ENCODE peak calls at places on chromosome 1, in nine cellular contexts. One of them, this sample, is unnamed.

GRCh38 chr1:44812822-44813543 is 4.7 kb downstream of the BTBD19 start:
- DNase-seq in amniotic epithelial cell: no peak
- DNase-seq in fibroblast of lung: no peak
- DNase-seq in activated CD4-positive, alpha-beta T cell treated with anti-CD3 and anti-CD28 coated beads for 4 hours: no peak
- DNase-seq in left ventricle myocardium inferior: peak
- DNase-seq in NCI-H2171 treated with DMSO at 0.1 percent for 48 hours: no peak
- DNase-seq in MM.1S: no peak
- DNase-seq in stimulated activated CD8-positive, alpha-beta memory T cell treated with anti-CD3 and anti-CD28 coated beads, Interleukin-15, amount 100 ng/mL, for 1 hour: no peak
- DNase-seq in NCI-H1092 treated with DMSO at 0.1 percent for 48 hours: no peak
- DNase-seq in this sample: no peak

GRCh38 chr1:32755098-32755809 is 52.7 kb upstream of the SYNC start:
- DNase-seq in amniotic epithelial cell: peak
- DNase-seq in fibroblast of lung: no peak
- DNase-seq in activated CD4-positive, alpha-beta T cell treated with anti-CD3 and anti-CD28 coated beads for 4 hours: no peak
- DNase-seq in left ventricle myocardium inferior: no peak
- DNase-seq in NCI-H2171 treated with DMSO at 0.1 percent for 48 hours: no peak
- DNase-seq in MM.1S: no peak
- DNase-seq in stimulated activated CD8-positive, alpha-beta memory T cell treated with anti-CD3 and anti-CD28 coated beads, Interleukin-15, amount 100 ng/mL, for 1 hour: no peak
- DNase-seq in NCI-H1092 treated with DMSO at 0.1 percent for 48 hours: no peak
- DNase-seq in this sample: no peak

GRCh38 chr1:168799918-168800605 is 71.1 kb upstream of the DPT start:
- DNase-seq in amniotic epithelial cell: no peak
- DNase-seq in fibroblast of lung: no peak
- DNase-seq in activated CD4-positive, alpha-beta T cell treated with anti-CD3 and anti-CD28 coated beads for 4 hours: no peak
- DNase-seq in left ventricle myocardium inferior: no peak
- DNase-seq in NCI-H2171 treated with DMSO at 0.1 percent for 48 hours: no peak
- DNase-seq in MM.1S: no peak
- DNase-seq in stimulated activated CD8-positive, alpha-beta memory T cell treated with anti-CD3 and anti-CD28 coated beads, Interleukin-15, amount 100 ng/mL, for 1 hour: no peak
- DNase-seq in NCI-H1092 treated with DMSO at 0.1 percent for 48 hours: no peak
- DNase-seq in this sample: no peak

GRCh38 chr1:10308001-10308400 is 90.9 kb upstream of the PGD start:
- DNase-seq in amniotic epithelial cell: no peak
- DNase-seq in fibroblast of lung: no peak
- DNase-seq in activated CD4-positive, alpha-beta T cell treated with anti-CD3 and anti-CD28 coated beads for 4 hours: peak
- DNase-seq in left ventricle myocardium inferior: no peak
- DNase-seq in NCI-H2171 treated with DMSO at 0.1 percent for 48 hours: no peak
- DNase-seq in MM.1S: no peak
- DNase-seq in stimulated activated CD8-positive, alpha-beta memory T cell treated with anti-CD3 and anti-CD28 coated beads, Interleukin-15, amount 100 ng/mL, for 1 hour: no peak
- DNase-seq in NCI-H1092 treated with DMSO at 0.1 percent for 48 hours: no peak
- DNase-seq in this sample: no peak

GRCh38 chr1:12546771-12547585 is 71.0 kb downstream of the DHRS3 start:
- DNase-seq in amniotic epithelial cell: no peak
- DNase-seq in fibroblast of lung: no peak
- DNase-seq in activated CD4-positive, alpha-beta T cell treated with anti-CD3 and anti-CD28 coated beads for 4 hours: no peak
- DNase-seq in left ventricle myocardium inferior: peak
- DNase-seq in NCI-H2171 treated with DMSO at 0.1 percent for 48 hours: peak
- DNase-seq in MM.1S: no peak
- DNase-seq in stimulated activated CD8-positive, alpha-beta memory T cell treated with anti-CD3 and anti-CD28 coated beads, Interleukin-15, amount 100 ng/mL, for 1 hour: no peak
- DNase-seq in NCI-H1092 treated with DMSO at 0.1 percent for 48 hours: no peak
- DNase-seq in this sample: no peak

GRCh38 chr1:43534256-43534655 is 3.6 kb downstream of the PTPRF start:
- DNase-seq in amniotic epithelial cell: no peak
- DNase-seq in fibroblast of lung: no peak
- DNase-seq in activated CD4-positive, alpha-beta T cell treated with anti-CD3 and anti-CD28 coated beads for 4 hours: no peak
- DNase-seq in left ventricle myocardium inferior: no peak
- DNase-seq in NCI-H2171 treated with DMSO at 0.1 percent for 48 hours: no peak
- DNase-seq in MM.1S: no peak
- DNase-seq in stimulated activated CD8-positive, alpha-beta memory T cell treated with anti-CD3 and anti-CD28 coated beads, Interleukin-15, amount 100 ng/mL, for 1 hour: no peak
- DNase-seq in NCI-H1092 treated with DMSO at 0.1 percent for 48 hours: no peak
- DNase-seq in this sample: no peak

GRCh38 chr1:67840449-67840848 is 7.2 kb upstream of the GNG12 start:
- DNase-seq in amniotic epithelial cell: peak
- DNase-seq in fibroblast of lung: peak
- DNase-seq in activated CD4-positive, alpha-beta T cell treated with anti-CD3 and anti-CD28 coated beads for 4 hours: no peak
- DNase-seq in left ventricle myocardium inferior: no peak
- DNase-seq in NCI-H2171 treated with DMSO at 0.1 percent for 48 hours: no peak
- DNase-seq in MM.1S: no peak
- DNase-seq in stimulated activated CD8-positive, alpha-beta memory T cell treated with anti-CD3 and anti-CD28 coated beads, Interleukin-15, amount 100 ng/mL, for 1 hour: no peak
- DNase-seq in NCI-H1092 treated with DMSO at 0.1 percent for 48 hours: no peak
- DNase-seq in this sample: no peak

GRCh38 chr1:29805896-29806160 is 569.5 kb downstream of the PTPRU start:
- DNase-seq in amniotic epithelial cell: no peak
- DNase-seq in fibroblast of lung: no peak
- DNase-seq in activated CD4-positive, alpha-beta T cell treated with anti-CD3 and anti-CD28 coated beads for 4 hours: no peak
- DNase-seq in left ventricle myocardium inferior: no peak
- DNase-seq in NCI-H2171 treated with DMSO at 0.1 percent for 48 hours: no peak
- DNase-seq in MM.1S: no peak
- DNase-seq in stimulated activated CD8-positive, alpha-beta memory T cell treated with anti-CD3 and anti-CD28 coated beads, Interleukin-15, amount 100 ng/mL, for 1 hour: no peak
- DNase-seq in NCI-H1092 treated with DMSO at 0.1 percent for 48 hours: no peak
- DNase-seq in this sample: no peak

GRCh38 chr1:156458181-156458503 is 42.4 kb downstream of the MEF2D start:
- DNase-seq in amniotic epithelial cell: peak
- DNase-seq in fibroblast of lung: peak
- DNase-seq in activated CD4-positive, alpha-beta T cell treated with anti-CD3 and anti-CD28 coated beads for 4 hours: no peak
- DNase-seq in left ventricle myocardium inferior: no peak
- DNase-seq in NCI-H2171 treated with DMSO at 0.1 percent for 48 hours: no peak
- DNase-seq in MM.1S: no peak
- DNase-seq in stimulated activated CD8-positive, alpha-beta memory T cell treated with anti-CD3 and anti-CD28 coated beads, Interleukin-15, amount 100 ng/mL, for 1 hour: no peak
- DNase-seq in NCI-H1092 treated with DMSO at 0.1 percent for 48 hours: no peak
- DNase-seq in this sample: no peak

GRCh38 chr1:37438037-37438970 is 36.1 kb upstream of the ZC3H12A start:
- DNase-seq in amniotic epithelial cell: no peak
- DNase-seq in fibroblast of lung: no peak
- DNase-seq in activated CD4-positive, alpha-beta T cell treated with anti-CD3 and anti-CD28 coated beads for 4 hours: no peak
- DNase-seq in left ventricle myocardium inferior: no peak
- DNase-seq in NCI-H2171 treated with DMSO at 0.1 percent for 48 hours: peak
- DNase-seq in MM.1S: no peak
- DNase-seq in stimulated activated CD8-positive, alpha-beta memory T cell treated with anti-CD3 and anti-CD28 coated beads, Interleukin-15, amount 100 ng/mL, for 1 hour: no peak
- DNase-seq in NCI-H1092 treated with DMSO at 0.1 percent for 48 hours: peak
- DNase-seq in this sample: no peak

GRCh38 chr1:109425902-109426277 is 358 bp downstream of the PSMA5 start:
- DNase-seq in amniotic epithelial cell: peak
- DNase-seq in fibroblast of lung: peak
- DNase-seq in activated CD4-positive, alpha-beta T cell treated with anti-CD3 and anti-CD28 coated beads for 4 hours: peak
- DNase-seq in left ventricle myocardium inferior: no peak
- DNase-seq in NCI-H2171 treated with DMSO at 0.1 percent for 48 hours: no peak
- DNase-seq in MM.1S: peak
- DNase-seq in stimulated activated CD8-positive, alpha-beta memory T cell treated with anti-CD3 and anti-CD28 coated beads, Interleukin-15, amount 100 ng/mL, for 1 hour: no peak
- DNase-seq in NCI-H1092 treated with DMSO at 0.1 percent for 48 hours: peak
- DNase-seq in this sample: no peak

GRCh38 chr1:32178380-32179192 is 889 bp upstream of the TXLNA start:
- DNase-seq in amniotic epithelial cell: peak
- DNase-seq in fibroblast of lung: no peak
- DNase-seq in activated CD4-positive, alpha-beta T cell treated with anti-CD3 and anti-CD28 coated beads for 4 hours: no peak
- DNase-seq in left ventricle myocardium inferior: no peak
- DNase-seq in NCI-H2171 treated with DMSO at 0.1 percent for 48 hours: no peak
- DNase-seq in MM.1S: no peak
- DNase-seq in stimulated activated CD8-positive, alpha-beta memory T cell treated with anti-CD3 and anti-CD28 coated beads, Interleukin-15, amount 100 ng/mL, for 1 hour: no peak
- DNase-seq in NCI-H1092 treated with DMSO at 0.1 percent for 48 hours: no peak
- DNase-seq in this sample: no peak

GRCh38 chr1:24119859-24120756 is 8.2 kb upstream of the MYOM3 start:
- DNase-seq in amniotic epithelial cell: peak
- DNase-seq in fibroblast of lung: no peak
- DNase-seq in activated CD4-positive, alpha-beta T cell treated with anti-CD3 and anti-CD28 coated beads for 4 hours: no peak
- DNase-seq in left ventricle myocardium inferior: peak
- DNase-seq in NCI-H2171 treated with DMSO at 0.1 percent for 48 hours: no peak
- DNase-seq in MM.1S: no peak
- DNase-seq in stimulated activated CD8-positive, alpha-beta memory T cell treated with anti-CD3 and anti-CD28 coated beads, Interleukin-15, amount 100 ng/mL, for 1 hour: no peak
- DNase-seq in NCI-H1092 treated with DMSO at 0.1 percent for 48 hours: no peak
- DNase-seq in this sample: no peak

GRCh38 chr1:105416246-105416645 is 1640.2 kb upstream of the PRMT6 start:
- DNase-seq in amniotic epithelial cell: no peak
- DNase-seq in fibroblast of lung: no peak
- DNase-seq in activated CD4-positive, alpha-beta T cell treated with anti-CD3 and anti-CD28 coated beads for 4 hours: no peak
- DNase-seq in left ventricle myocardium inferior: no peak
- DNase-seq in NCI-H2171 treated with DMSO at 0.1 percent for 48 hours: no peak
- DNase-seq in MM.1S: no peak
- DNase-seq in stimulated activated CD8-positive, alpha-beta memory T cell treated with anti-CD3 and anti-CD28 coated beads, Interleukin-15, amount 100 ng/mL, for 1 hour: no peak
- DNase-seq in NCI-H1092 treated with DMSO at 0.1 percent for 48 hours: no peak
- DNase-seq in this sample: no peak

This sample was measured in BE2C.